ENCODE peak calls at places on chromosomes 1 and 21, in four cellular contexts. U, C, E and W are unnamed samples.

GRCh38 chr1:66704177-66704880 is 47.9 kb upstream of the DYNLT5 start:
- DNase-seq in C (no peak), U (no peak), E (no peak), W (no peak)

GRCh38 chr1:204286841-204287387 is 72.8 kb downstream of the PLEKHA6 start:
- DNase-seq in U (no peak), C (no peak), E (no peak), W (no peak)

GRCh38 chr1:9228589-9228988 is 6.0 kb upstream of the H6PD start:
- DNase-seq in C (no peak), U (no peak), E (no peak), W (no peak)

GRCh38 chr1:152034654-152035405 is 2.0 kb downstream of the S100A11 start:
- DNase-seq in E (peak; percentile 57), U (no peak), C (peak; percentile 61), W (peak; percentile 79)

GRCh38 chr1:46687095-46687659 is 15.5 kb downstream of the TEX38 start:
- DNase-seq in E (no peak), U (no peak), C (no peak), W (no peak)

GRCh38 chr1:39754026-39754569 is 15.4 kb downstream of the PPIE start:
- DNase-seq in C (no peak), U (no peak), E (no peak), W (no peak)

GRCh38 chr21:29817450-29817849 is 122.3 kb downstream of the GRIK1 start:
- DNase-seq in U (no peak), C (no peak), E (no peak), W (no peak)

GRCh38 chr21:42474043-42474831 is 21.8 kb downstream of the RSPH1 start:
- DNase-seq in E (no peak), U (no peak), C (peak; percentile 41), W (no peak)

GRCh38 chr21:38897532-38898421 is 92.0 kb downstream of the ETS2 start:
- DNase-seq in E (no peak), C (no peak), U (no peak), W (no peak)

GRCh38 chr1:194227157-194227556 is 1040.7 kb upstream of the B3GALT2 start:
- DNase-seq in U (no peak), C (no peak), E (no peak), W (no peak)

GRCh38 chr1:18953656-18954259 is 2.7 kb downstream of the IFFO2 start:
- DNase-seq in E (no peak), U (no peak), C (no peak), W (no peak)

GRCh38 chr1:226657788-226658537 is 81.1 kb downstream of the ITPKB start:
- DNase-seq in C (no peak), U (no peak), E (no peak), W (no peak)

GRCh38 chr21:35252831-35253230 is 203.7 kb upstream of the RUNX1 start:
- DNase-seq in E (no peak), C (no peak), U (no peak), W (no peak)

GRCh38 chr1:38217316-38217715 is 170.7 kb upstream of the POU3F1 start:
- DNase-seq in C (no peak), E (no peak), U (no peak), W (no peak)

GRCh38 chr1:3907031-3907534 is 7.0 kb upstream of the C1orf174 start:
- DNase-seq in C (no peak), U (no peak), E (no peak), W (no peak)

GRCh38 chr1:94063379-94063778 is 57.6 kb downstream of the ABCA4 start:
- DNase-seq in U (no peak), E (no peak), C (peak; percentile 76), W (no peak)

GRCh38 chr1:85705940-85706339 is 2.3 kb downstream of the ZNHIT6 start:
- DNase-seq in E (no peak), C (no peak), U (no peak), W (no peak)

GRCh38 chr1:30034627-30035521 is 688.5 kb downstream of the MATN1 start:
- DNase-seq in U (no peak), C (no peak), E (no peak), W (peak; percentile 38)

GRCh38 chr1:191160837-191161236 is 683.2 kb upstream of the BRINP3 start:
- DNase-seq in U (no peak), C (no peak), E (no peak), W (no peak)

GRCh38 chr1:212207822-212208520 is 77.2 kb upstream of the PPP2R5A start:
- DNase-seq in U (no peak), C (no peak), E (no peak), W (no peak)

GRCh38 chr1:26582053-26582835 is 52.7 kb downstream of the RPS6KA1 start:
- DNase-seq in E (no peak), C (no peak), U (no peak), W (no peak)

GRCh38 chr1:167564592-167564991 is 11.0 kb upstream of the CREG1 start:
- DNase-seq in C (no peak), U (no peak), E (no peak), W (no peak)

GRCh38 chr1:23444104-23444533 is 19.6 kb upstream of the TCEA3 start:
- DNase-seq in C (no peak), U (no peak), E (no peak), W (no peak)

GRCh38 chr21:45317401-45318145 is 29.9 kb upstream of the POFUT2 start:
- DNase-seq in U (no peak), E (no peak), C (peak; percentile 59), W (peak; percentile 71)

GRCh38 chr1:239914827-239915231 is 176.9 kb upstream of the FMN2 start:
- DNase-seq in U (no peak), E (no peak), C (no peak), W (no peak)

GRCh38 chr1:236108027-236108648 is 34.2 kb upstream of the GPR137B start:
- DNase-seq in E (no peak), U (no peak), C (no peak), W (no peak)

GRCh38 chr1:77473690-77474089 is 191.9 kb downstream of the AK5 start:
- DNase-seq in U (no peak), E (no peak), C (no peak), W (no peak)

GRCh38 chr1:233651563-233652233 is 37.8 kb downstream of the KCNK1 start:
- DNase-seq in E (no peak), U (no peak), C (no peak), W (no peak)

GRCh38 chr1:16237343-16237830 is 404 bp upstream of the CPLANE2 start:
- DNase-seq in E (no peak), U (no peak), C (no peak), W (no peak)

GRCh38 chr21:38476385-38476784 is 21.9 kb downstream of the ERG start:
- DNase-seq in E (no peak), U (no peak), C (no peak), W (no peak)

GRCh38 chr1:27689423-27690173 is 17.6 kb upstream of the IFI6 start:
- DNase-seq in U (no peak), C (no peak), E (peak; percentile 60), W (no peak)

GRCh38 chr1:177082855-177083741 is 81.4 kb downstream of the ASTN1 start:
- DNase-seq in U (no peak), E (no peak), C (no peak), W (no peak)

GRCh38 chr1:177077006-177077405 is 87.5 kb downstream of the ASTN1 start:
- DNase-seq in E (no peak), U (no peak), C (no peak), W (no peak)

GRCh38 chr1:177080564-177080963 is 83.9 kb downstream of the ASTN1 start:
- DNase-seq in E (no peak), U (no peak), C (no peak), W (no peak)

DNA sequence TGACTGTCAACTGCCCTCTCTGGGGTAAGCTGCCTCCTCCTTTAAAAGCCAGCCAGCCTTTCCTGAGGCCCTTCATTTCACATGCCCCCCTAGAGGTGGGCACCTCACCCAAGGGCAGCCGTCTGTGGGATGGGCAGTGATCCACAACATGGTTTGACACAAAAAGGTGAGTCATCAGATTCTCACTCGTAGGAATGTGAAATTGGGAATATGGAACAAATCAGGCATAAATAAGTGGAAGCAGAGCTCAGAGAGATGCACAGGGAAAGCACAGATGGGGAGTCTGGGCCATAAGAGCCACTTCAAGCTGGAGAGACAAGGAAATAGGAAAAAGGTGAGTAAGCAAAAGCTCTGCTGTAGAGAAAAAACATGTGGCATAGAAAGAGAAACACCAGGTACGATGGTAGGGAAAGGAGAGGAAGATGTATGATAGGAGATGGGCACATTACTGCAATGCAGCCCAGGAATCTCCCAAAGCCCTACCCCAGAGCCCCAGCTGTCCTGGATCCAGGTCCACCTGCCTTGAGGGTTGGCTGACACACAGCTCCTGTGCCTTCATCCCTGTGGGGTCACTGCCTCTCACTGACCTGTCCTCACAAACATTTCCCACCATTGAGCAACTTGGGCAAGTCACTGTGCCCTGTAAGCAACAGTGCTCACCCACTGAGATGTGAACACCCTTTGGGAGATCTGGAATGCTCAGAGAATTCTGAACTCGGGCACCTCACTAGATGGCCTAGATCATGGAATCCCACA is 86.6 kb downstream of the ASTN1 start:
- DNase-seq in C (no peak), E (no peak), U (no peak), W (no peak)
- TF ChIP-seq SUZ12 in C (no peak), E (no peak), U (no peak), W (no peak)

GRCh38 chr1:243730499-243731150 is 119.4 kb downstream of the AKT3 start:
- DNase-seq in C (no peak), E (no peak), U (no peak), W (no peak)
- TF ChIP-seq YY1 in C (no peak), E (no peak), U (no peak), W (no peak)

GRCh38 chr1:114715952-114716303 is 643 bp downstream of the NRAS start:
- DNase-seq in U (no peak), C (no peak), E (no peak), W (no peak)
- H3K9ac ChIP-seq in U (peak overlapping the region; percentile 94), C (peak overlapping the region; percentile 97), E (peak overlapping the region; percentile 98), W (peak overlapping the region; percentile 96)

DNA sequence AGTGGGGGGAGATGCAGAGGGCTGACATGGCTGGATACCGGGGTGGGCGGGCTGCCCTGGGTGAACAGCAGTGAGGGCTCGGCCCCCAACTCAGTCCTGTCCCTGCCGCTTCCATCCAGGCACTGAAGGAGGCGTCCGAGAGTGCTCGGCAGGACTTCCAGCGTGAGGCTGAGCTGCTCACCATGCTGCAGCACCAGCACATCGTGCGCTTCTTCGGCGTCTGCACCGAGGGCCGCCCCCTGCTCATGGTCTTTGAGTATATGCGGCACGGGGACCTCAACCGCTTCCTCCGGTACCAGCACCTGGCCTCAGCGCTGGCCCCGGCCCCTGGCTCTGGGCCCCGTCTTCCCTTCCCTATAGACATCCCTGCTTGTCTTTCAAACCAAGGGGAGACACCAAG is 15.6 kb downstream of the NTRK1 start:
- DNase-seq in C (no peak), U (peak; percentile 46), E (no peak), W (no peak)
- TF ChIP-seq SUZ12 in C (no peak), U (no peak), E (no peak), W (no peak)

GRCh38 chr1:41456847-41457540 is 27.5 kb downstream of the EDN2 start:
- DNase-seq in U (no peak), E (no peak), C (no peak), W (no peak)
- TF ChIP-seq YY1 in U (no peak), E (no peak), C (no peak), W (no peak)

GRCh38 chr1:28887835-28888682 is 26.3 kb upstream of the EPB41 start:
- DNase-seq in C (no peak), E (no peak), U (no peak), W (no peak)
- H3K9ac ChIP-seq in C (peak overlapping the region; percentile 87), E (peak overlapping the region; percentile 92), U (no peak overlapping the region), W (peak overlapping the region; percentile 83)

DNA sequence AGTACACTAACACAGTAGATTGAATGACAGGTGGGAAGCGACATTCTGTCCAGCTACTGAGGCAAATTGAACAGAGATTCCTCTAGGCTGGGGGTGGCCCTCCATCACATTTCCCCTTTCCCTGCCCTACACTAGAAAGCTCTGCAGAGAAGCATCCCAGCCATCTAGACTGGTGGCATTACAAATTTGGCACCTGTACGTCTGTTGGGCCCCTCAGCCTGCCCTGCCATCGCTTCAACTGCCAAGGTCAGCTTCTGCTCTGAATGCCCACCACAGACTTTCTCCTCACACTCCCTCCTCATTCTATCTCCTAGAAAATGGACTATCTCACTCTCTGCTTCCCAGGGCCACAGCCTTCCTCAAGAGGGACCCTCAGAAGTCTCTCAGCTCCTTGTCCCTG is 16.7 kb downstream of the TRABD2B start:
- DNase-seq in C (no peak), E (no peak), U (no peak), W (no peak)
- TF ChIP-seq SUZ12 in C (no peak), E (no peak), U (no peak), W (no peak)